ENCODE peak calls at places on chromosome 18, in five cellular contexts. One of them, this sample, is unnamed.

GRCh38 chr18:35501369-35501768 is 3.6 kb upstream of the INO80C start:
- DNase-seq in AG10803: no peak
- DNase-seq in GM12865: no peak
- DNase-seq in fibroblast of lung: no peak
- DNase-seq in adrenal gland: no peak
- DNase-seq in this sample: no peak

GRCh38 chr18:32801236-32801635 is 28.4 kb upstream of the KLHL14 start:
- DNase-seq in AG10803: no peak
- DNase-seq in GM12865: no peak
- DNase-seq in fibroblast of lung: no peak
- DNase-seq in adrenal gland: no peak
- DNase-seq in this sample: no peak

GRCh38 chr18:62505669-62506494 is 16.9 kb upstream of the ZCCHC2 start:
- DNase-seq in AG10803: no peak
- DNase-seq in GM12865: peak
- DNase-seq in fibroblast of lung: peak
- DNase-seq in adrenal gland: no peak
- DNase-seq in this sample: no peak

GRCh38 chr18:70453058-70453775 is 164.4 kb downstream of the SOCS6 start:
- DNase-seq in AG10803: peak
- DNase-seq in GM12865: no peak
- DNase-seq in fibroblast of lung: peak
- DNase-seq in adrenal gland: no peak
- DNase-seq in this sample: no peak

GRCh38 chr18:60693426-60693825 is 320.9 kb upstream of the MC4R start:
- DNase-seq in AG10803: no peak
- DNase-seq in GM12865: no peak
- DNase-seq in fibroblast of lung: no peak
- DNase-seq in adrenal gland: no peak
- DNase-seq in this sample: no peak

GRCh38 chr18:63142502-63143045 is 177.0 kb downstream of the BCL2 start:
- DNase-seq in AG10803: no peak
- DNase-seq in GM12865: no peak
- DNase-seq in fibroblast of lung: no peak
- DNase-seq in adrenal gland: no peak
- DNase-seq in this sample: no peak

GRCh38 chr18:58452392-58453166 is 176.3 kb downstream of the ALPK2 start:
- DNase-seq in AG10803: no peak
- DNase-seq in GM12865: no peak
- DNase-seq in fibroblast of lung: no peak
- DNase-seq in adrenal gland: no peak
- DNase-seq in this sample: no peak

GRCh38 chr18:57376503-57376902 is 24.1 kb downstream of the ST8SIA3 start:
- DNase-seq in AG10803: no peak
- DNase-seq in GM12865: no peak
- DNase-seq in fibroblast of lung: no peak
- DNase-seq in adrenal gland: no peak
- DNase-seq in this sample: no peak

GRCh38 chr18:741931-742512 is 29.6 kb upstream of the ENOSF1 start:
- DNase-seq in AG10803: peak
- DNase-seq in GM12865: peak
- DNase-seq in fibroblast of lung: peak
- DNase-seq in adrenal gland: no peak
- DNase-seq in this sample: peak

GRCh38 chr18:62717850-62718229 is 2.5 kb downstream of the PHLPP1 start:
- DNase-seq in AG10803: peak
- DNase-seq in GM12865: peak
- DNase-seq in fibroblast of lung: peak
- DNase-seq in adrenal gland: no peak
- DNase-seq in this sample: no peak

GRCh38 chr18:74351354-74351753 is 35.7 kb downstream of the C18orf63 start:
- DNase-seq in AG10803: peak
- DNase-seq in GM12865: peak
- DNase-seq in fibroblast of lung: peak
- DNase-seq in adrenal gland: no peak
- DNase-seq in this sample: peak

GRCh38 chr18:75121266-75121665 is 87.7 kb downstream of the PTGR3 start:
- DNase-seq in AG10803: no peak
- DNase-seq in GM12865: no peak
- DNase-seq in fibroblast of lung: no peak
- DNase-seq in adrenal gland: no peak
- DNase-seq in this sample: no peak

DNA sequence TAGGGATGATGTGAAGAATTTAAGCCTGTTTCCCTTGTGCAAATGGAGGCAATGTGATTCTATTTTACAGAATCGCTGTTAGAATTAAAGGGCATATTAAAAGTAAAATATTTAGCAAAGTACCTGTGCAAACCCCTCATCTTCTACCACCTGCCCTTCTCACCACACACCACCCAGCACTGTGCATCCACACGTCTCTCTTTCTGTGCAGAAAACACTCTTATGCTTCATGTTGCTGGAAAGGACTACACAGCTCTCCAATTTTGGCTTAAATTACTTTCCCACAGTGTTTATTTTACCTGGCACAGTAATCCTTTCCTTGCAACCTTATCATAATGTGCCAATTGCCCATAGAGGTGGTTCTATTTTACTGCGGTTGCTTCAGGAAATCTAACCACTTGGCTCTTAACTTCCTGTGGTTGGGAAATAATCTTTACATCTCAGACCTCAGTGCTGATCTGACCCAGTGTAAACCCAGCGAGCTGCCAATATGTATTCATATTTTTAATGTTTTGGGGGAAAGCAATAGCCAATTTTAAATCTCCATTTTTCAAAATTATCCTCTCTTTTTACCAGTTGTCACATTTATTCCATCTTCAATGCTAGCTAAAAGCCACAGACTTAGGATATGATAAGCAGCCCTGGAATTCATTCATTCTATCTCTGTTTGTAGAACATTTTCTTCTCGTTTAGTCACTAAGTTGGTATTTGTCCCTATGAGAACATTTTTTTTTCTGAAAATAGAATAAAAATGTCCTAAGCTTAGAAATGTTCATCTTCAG is 250.9 kb downstream of the DSEL start:
- DNase-seq in AG10803: peak
- DNase-seq in GM12865: no peak
- DNase-seq in fibroblast of lung: peak
- DNase-seq in adrenal gland: no peak
- DNase-seq in this sample: peak
- TF ChIP-seq CTCF in AG10803: no peak
- TF ChIP-seq CTCF in GM12865: no peak
- TF ChIP-seq CTCF in fibroblast of lung: no peak
- TF ChIP-seq CTCF in adrenal gland: no peak
- TF ChIP-seq CTCF in this sample: no peak

DNA sequence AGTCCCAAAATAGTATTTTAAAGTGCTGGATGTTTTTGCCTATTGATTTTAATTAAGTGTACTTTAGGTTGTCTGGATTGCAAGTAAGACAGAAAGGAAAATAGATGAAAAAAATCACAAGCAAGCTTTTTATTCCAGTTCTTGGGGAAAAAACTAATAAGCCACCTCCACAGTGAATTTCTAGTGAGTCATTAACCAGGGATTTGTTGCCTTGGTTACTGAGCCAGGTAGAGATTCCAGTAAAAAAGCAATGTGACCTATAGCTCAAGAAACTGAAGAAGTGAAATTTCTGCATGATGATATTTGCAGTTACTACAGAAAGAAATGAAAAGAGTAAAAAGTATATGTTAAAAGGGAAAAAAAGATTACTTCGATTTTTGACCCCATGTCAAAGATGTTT is 160.6 kb downstream of the METTL4 start:
- DNase-seq in AG10803: no peak
- DNase-seq in GM12865: no peak
- DNase-seq in fibroblast of lung: no peak
- DNase-seq in adrenal gland: no peak
- DNase-seq in this sample: peak
- H3K4me3 ChIP-seq in AG10803: no peak
- H3K4me3 ChIP-seq in GM12865: no peak
- H3K4me3 ChIP-seq in fibroblast of lung: no peak
- H3K4me3 ChIP-seq in adrenal gland: no peak
- H3K4me3 ChIP-seq in this sample: no peak

DNA sequence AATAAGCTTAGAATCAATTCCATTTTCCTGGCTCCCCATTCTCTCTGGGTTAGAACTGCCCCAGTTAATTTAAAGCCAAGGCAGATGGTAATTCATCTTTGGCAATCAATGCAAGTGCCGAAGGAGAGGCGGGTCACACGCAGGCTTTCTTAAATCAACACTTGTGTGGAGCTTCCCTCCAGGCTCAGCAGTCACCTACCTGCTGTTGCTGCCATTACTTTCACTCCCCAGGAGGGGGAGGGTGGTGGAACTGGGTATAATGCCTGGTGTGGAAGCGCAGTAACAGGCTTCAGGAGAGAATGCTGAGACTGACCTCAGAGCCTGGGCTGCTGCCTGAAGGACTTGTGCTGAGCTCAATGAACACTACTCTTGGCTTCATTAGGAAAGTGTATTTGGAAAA is 19.2 kb downstream of the TTR start:
- DNase-seq in AG10803: no peak
- DNase-seq in GM12865: peak
- DNase-seq in fibroblast of lung: no peak
- DNase-seq in adrenal gland: no peak
- DNase-seq in this sample: no peak
- TF ChIP-seq CTCF in AG10803: no peak
- TF ChIP-seq CTCF in GM12865: peak
- TF ChIP-seq CTCF in fibroblast of lung: no peak
- TF ChIP-seq CTCF in adrenal gland: peak
- TF ChIP-seq CTCF in this sample: peak

DNA sequence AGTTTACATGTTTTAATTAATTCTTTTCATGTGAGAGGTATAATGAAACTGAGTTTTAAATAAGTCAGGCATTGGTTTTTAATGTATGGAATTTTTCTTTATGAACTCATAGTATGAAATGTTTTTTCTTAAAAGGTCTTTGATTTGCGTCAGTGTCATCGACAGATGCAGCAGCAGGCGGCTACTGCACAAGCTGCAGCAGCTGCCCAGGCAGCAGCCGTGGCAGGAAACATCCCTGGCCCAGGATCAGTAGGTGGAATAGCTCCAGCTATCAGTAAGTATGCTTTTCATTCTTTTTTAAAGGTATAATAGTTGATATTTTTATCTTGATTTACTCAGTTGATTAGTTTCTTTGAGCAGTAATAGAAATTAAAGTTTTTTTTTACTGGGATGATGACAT is 46.5 kb downstream of the SMAD4 start:
- DNase-seq in AG10803: no peak
- DNase-seq in GM12865: no peak
- DNase-seq in fibroblast of lung: peak
- DNase-seq in adrenal gland: no peak
- DNase-seq in this sample: no peak
- H3K4me3 ChIP-seq in AG10803: no peak
- H3K4me3 ChIP-seq in GM12865: no peak
- H3K4me3 ChIP-seq in fibroblast of lung: no peak
- H3K4me3 ChIP-seq in adrenal gland: no peak
- H3K4me3 ChIP-seq in this sample: no peak

GRCh38 chr18:51398104-51398503 is 200.6 kb upstream of the MEX3C start:
- DNase-seq in AG10803: no peak
- DNase-seq in GM12865: no peak
- DNase-seq in fibroblast of lung: no peak
- DNase-seq in adrenal gland: no peak
- DNase-seq in this sample: no peak
- TF ChIP-seq CTCF in AG10803: no peak
- TF ChIP-seq CTCF in GM12865: no peak
- TF ChIP-seq CTCF in fibroblast of lung: no peak
- TF ChIP-seq CTCF in adrenal gland: no peak
- TF ChIP-seq CTCF in this sample: no peak

GRCh38 chr18:23617412-23618009 is 31.2 kb upstream of the NPC1 start:
- DNase-seq in AG10803: no peak
- DNase-seq in GM12865: peak
- DNase-seq in fibroblast of lung: no peak
- DNase-seq in adrenal gland: no peak
- DNase-seq in this sample: no peak
- H3K4me3 ChIP-seq in AG10803: no peak
- H3K4me3 ChIP-seq in GM12865: peak
- H3K4me3 ChIP-seq in fibroblast of lung: no peak
- H3K4me3 ChIP-seq in adrenal gland: no peak
- H3K4me3 ChIP-seq in this sample: no peak

DNA sequence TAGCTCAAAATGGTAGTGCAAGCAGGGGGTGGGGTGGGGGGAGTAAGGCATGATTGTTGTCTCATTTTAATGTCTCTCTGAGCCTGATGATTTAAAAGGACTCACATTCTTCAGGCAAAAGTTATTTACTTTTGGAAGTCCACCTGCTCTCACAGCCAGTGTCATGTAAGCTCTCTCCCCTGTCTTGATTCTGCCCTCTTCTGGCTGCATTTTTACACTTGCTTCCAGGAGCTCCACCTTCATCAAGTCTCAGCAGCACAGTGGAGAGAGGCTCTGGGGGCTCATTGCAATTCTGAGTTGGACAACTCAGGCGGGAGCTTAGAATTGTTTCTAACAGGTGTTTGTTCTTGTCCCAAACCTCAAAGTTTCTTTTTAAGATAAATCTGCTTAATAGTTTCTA is 39.2 kb downstream of the GNAL start:
- DNase-seq in AG10803: peak
- DNase-seq in GM12865: peak
- DNase-seq in fibroblast of lung: peak
- DNase-seq in adrenal gland: no peak
- DNase-seq in this sample: no peak
- TF ChIP-seq CTCF in AG10803: peak
- TF ChIP-seq CTCF in GM12865: no peak
- TF ChIP-seq CTCF in fibroblast of lung: no peak
- TF ChIP-seq CTCF in adrenal gland: no peak
- TF ChIP-seq CTCF in this sample: peak

GRCh38 chr18:26190506-26190905 is 35.7 kb upstream of the TAF4B start:
- DNase-seq in AG10803: no peak
- DNase-seq in GM12865: peak
- DNase-seq in fibroblast of lung: no peak
- DNase-seq in adrenal gland: no peak
- DNase-seq in this sample: no peak
- H3K4me3 ChIP-seq in AG10803: no peak
- H3K4me3 ChIP-seq in GM12865: peak
- H3K4me3 ChIP-seq in fibroblast of lung: no peak
- H3K4me3 ChIP-seq in adrenal gland: no peak
- H3K4me3 ChIP-seq in this sample: no peak

GRCh38 chr18:45009766-45010165 is 329.1 kb downstream of the SETBP1 start:
- DNase-seq in AG10803: no peak
- DNase-seq in GM12865: no peak
- DNase-seq in fibroblast of lung: no peak
- DNase-seq in adrenal gland: no peak
- DNase-seq in this sample: peak

GRCh38 chr18:45008694-45009372 is 328.1 kb downstream of the SETBP1 start:
- DNase-seq in AG10803: no peak
- DNase-seq in GM12865: peak
- DNase-seq in fibroblast of lung: no peak
- DNase-seq in adrenal gland: no peak
- DNase-seq in this sample: no peak

GRCh38 chr18:45012286-45012685 is 331.6 kb downstream of the SETBP1 start:
- DNase-seq in AG10803: peak
- DNase-seq in GM12865: no peak
- DNase-seq in fibroblast of lung: no peak
- DNase-seq in adrenal gland: no peak
- DNase-seq in this sample: no peak

GRCh38 chr18:45019469-45019868 is 338.8 kb downstream of the SETBP1 start:
- DNase-seq in AG10803: peak
- DNase-seq in GM12865: no peak
- DNase-seq in fibroblast of lung: no peak
- DNase-seq in adrenal gland: no peak
- DNase-seq in this sample: no peak

DNA sequence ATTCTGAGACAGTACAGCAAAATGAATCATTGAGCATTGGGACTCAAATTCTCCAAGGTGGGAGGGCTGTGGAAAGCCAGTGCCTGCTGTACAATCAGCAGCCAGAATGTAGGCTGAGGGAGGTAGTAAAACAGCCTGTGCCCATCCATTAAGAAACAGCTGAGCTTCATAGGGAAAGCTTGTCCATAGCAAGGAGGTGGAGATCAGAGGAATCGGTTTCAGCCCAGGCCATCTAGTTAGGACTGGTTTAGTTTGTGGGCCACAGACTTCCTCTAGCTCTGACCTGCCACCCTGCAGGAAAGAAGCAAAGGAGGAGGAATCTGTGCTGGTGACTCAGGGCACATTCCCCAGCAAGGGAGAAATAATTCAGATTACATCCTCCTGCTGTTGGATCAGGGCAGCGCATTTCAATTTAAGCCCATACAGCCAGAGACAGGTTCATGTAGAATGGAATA is 333.4 kb downstream of the SETBP1 start:
- DNase-seq in AG10803: peak
- DNase-seq in GM12865: no peak
- DNase-seq in fibroblast of lung: peak
- DNase-seq in adrenal gland: no peak
- DNase-seq in this sample: peak
- TF ChIP-seq CTCF in AG10803: peak
- TF ChIP-seq CTCF in GM12865: no peak
- TF ChIP-seq CTCF in fibroblast of lung: peak
- TF ChIP-seq CTCF in adrenal gland: no peak
- TF ChIP-seq CTCF in this sample: peak

This sample was measured in astrocyte of the cerebellum.